ENCODE peak calls at places on chromosomes 2 and 18, in seven cellular contexts. E is GM23248; G is body of pancreas; J is suprapubic skin; M is mesendoderm; B is CD4-positive, CD25-positive, alpha-beta regulatory T cell; D is psoas muscle. H is an unnamed sample.

GRCh38 chr2:209525336-209525735 is 101.5 kb downstream of the MAP2 start:
- DNase-seq in E (peak; percentile 23), G (no peak), J (no peak), M (no peak), B (no peak), D (no peak), H (no peak)

GRCh38 chr18:24427484-24427883 is 1.0 kb downstream of the IMPACT start:
- DNase-seq in E (peak; percentile 51), G (no peak), J (no peak), M (peak; percentile 46), B (no peak), D (no peak), H (no peak)

GRCh38 chr2:189153608-189154007 is 26.0 kb downstream of the COL5A2 start:
- DNase-seq in E (peak; percentile 63), G (no peak), J (no peak), M (no peak), B (no peak), D (no peak), H (no peak)

GRCh38 chr18:24344509-24344908 is 53.1 kb downstream of the OSBPL1A start:
- DNase-seq in E (no peak), G (no peak), J (no peak), M (no peak), B (no peak), D (no peak), H (no peak)

GRCh38 chr18:46958209-46958608 is 40.8 kb downstream of the KATNAL2 start:
- DNase-seq in E (no peak), G (no peak), J (no peak), M (no peak), B (no peak), D (no peak), H (no peak)

GRCh38 chr2:84697895-84698294 is 181.6 kb downstream of the DNAH6 start:
- DNase-seq in E (peak; percentile 7), G (no peak), J (no peak), M (peak; percentile 73), B (no peak), D (no peak), H (no peak)

GRCh38 chr2:8310557-8311455 is 371.1 kb upstream of the ID2 start:
- DNase-seq in E (no peak), G (no peak), J (no peak), M (no peak), B (no peak), D (no peak), H (no peak)

GRCh38 chr18:54608008-54608642 is 17.1 kb downstream of the DYNAP start:
- DNase-seq in E (peak; percentile 19), G (no peak), J (no peak), M (no peak), B (no peak), D (no peak), H (no peak)

GRCh38 chr2:215536476-215536875 is 100.6 kb upstream of the FN1 start:
- DNase-seq in E (peak; percentile 87), G (no peak), J (no peak), M (no peak), B (no peak), D (no peak), H (peak; percentile 70)

GRCh38 chr2:55165567-55165966 is 66.5 kb downstream of the CLHC1 start:
- DNase-seq in E (peak; percentile 89), G (no peak), J (no peak), M (no peak), B (no peak), D (no peak), H (no peak)

GRCh38 chr18:79608069-79608468 is 71.5 kb upstream of the CTDP1 start:
- DNase-seq in E (peak; percentile 33), G (no peak), J (peak; percentile 43), M (no peak), B (no peak), D (peak; percentile 19), H (no peak)

GRCh38 chr2:68925298-68925885 is 27.3 kb downstream of the GKN2 start:
- DNase-seq in E (peak; percentile 62), G (peak; percentile 59), J (no peak), M (peak; percentile 62), B (peak; percentile 52), D (no peak), H (no peak)

GRCh38 chr2:140542627-140543026 is 1588.2 kb downstream of the LRP1B start:
- DNase-seq in E (no peak), G (no peak), J (no peak), M (no peak), B (no peak), D (no peak), H (no peak)

GRCh38 chr2:210132239-210132638 is 39.0 kb downstream of the KANSL1L start:
- DNase-seq in E (no peak), G (no peak), J (no peak), M (no peak), B (no peak), D (no peak), H (no peak)

GRCh38 chr2:58973831-58974281 is 732.7 kb upstream of the FANCL start:
- DNase-seq in E (no peak), G (no peak), J (no peak), M (peak; percentile 72), B (no peak), D (no peak), H (no peak)

GRCh38 chr18:77811510-77811909 is 561.9 kb downstream of the GALR1 start:
- DNase-seq in E (no peak), G (no peak), J (no peak), M (no peak), B (no peak), D (no peak), H (no peak)

GRCh38 chr18:51861041-51861440 is 479.0 kb upstream of the DCC start:
- DNase-seq in E (no peak), G (no peak), J (no peak), M (no peak), B (no peak), D (no peak), H (no peak)

GRCh38 chr2:16725549-16725948 is 59.9 kb upstream of the CYRIA start:
- DNase-seq in E (no peak), G (no peak), J (no peak), M (peak; percentile 37), B (no peak), D (no peak), H (no peak)

GRCh38 chr2:165793779-165794519 is at the start of gene GALNT3:
- DNase-seq in E (peak; percentile 40), G (peak; percentile 96), J (peak; percentile 75), M (peak; percentile 91), B (peak; percentile 22), D (peak; percentile 53), H (no peak)

GRCh38 chr2:20574930-20575329 is 76.0 kb downstream of the HS1BP3 start:
- DNase-seq in E (no peak), G (no peak), J (no peak), M (no peak), B (no peak), D (no peak), H (no peak)

GRCh38 chr2:45237850-45238542 is 228.7 kb upstream of the SIX2 start:
- DNase-seq in E (peak; percentile 97), G (no peak), J (no peak), M (no peak), B (no peak), D (peak; percentile 89), H (peak; percentile 85)

GRCh38 chr2:112004246-112004645 is 50.8 kb upstream of the TMEM87B start:
- DNase-seq in E (no peak), G (no peak), J (peak; percentile 66), M (no peak), B (no peak), D (peak; percentile 62), H (no peak)

GRCh38 chr2:232680006-232680405 is 17.1 kb upstream of the GIGYF2 start:
- DNase-seq in E (no peak), G (no peak), J (no peak), M (no peak), B (no peak), D (no peak), H (no peak)
- H3K4me1 ChIP-seq in E (no peaks in the 10 kb centered on the region), G (no peaks in the 10 kb centered on the region), J (no peaks in the 10 kb centered on the region), M (no peaks in the 10 kb centered on the region), B (no peaks in the 10 kb centered on the region), D (no peaks in the 10 kb centered on the region), H (no peaks in the 10 kb centered on the region)

DNA sequence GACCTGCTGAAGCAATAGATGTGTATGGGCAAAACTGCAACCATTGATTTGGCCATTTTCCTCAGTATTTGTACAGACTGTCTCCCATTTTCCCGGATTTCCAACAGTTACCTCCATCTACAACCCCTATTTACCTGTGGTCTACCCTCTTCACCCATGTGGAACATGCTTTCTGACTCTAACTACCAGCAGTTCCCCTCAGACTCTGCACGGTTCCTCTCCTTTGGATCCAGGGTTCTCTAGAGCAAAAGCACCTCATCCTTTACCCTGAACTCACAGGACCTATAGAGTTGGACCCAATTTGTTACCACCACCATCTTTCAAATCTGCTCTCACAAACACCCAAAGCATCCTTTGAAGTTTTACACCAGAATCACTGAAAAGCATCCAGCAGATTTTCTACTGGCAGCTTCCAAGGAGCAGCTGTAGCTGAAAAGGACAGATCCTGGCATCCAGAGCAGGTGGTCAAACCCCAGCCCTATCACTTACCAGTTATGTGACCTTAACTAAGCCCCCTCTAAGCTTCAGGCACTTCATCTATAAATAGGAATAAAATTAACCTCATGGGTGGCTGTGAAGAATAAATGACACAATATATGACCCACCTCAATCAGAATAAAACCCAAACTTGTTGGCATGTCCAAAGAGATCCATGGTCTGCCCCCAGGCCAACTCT is 15.3 kb downstream of the CYTIP start:
- DNase-seq in E (no peak), G (no peak), J (no peak), M (no peak), B (no peak), D (no peak), H (no peak)
- H3K4me1 ChIP-seq in E (peaks cover 6% of the 10 kb centered on the region), G (peaks cover 10% of the 10 kb centered on the region), J (peaks cover 5% of the 10 kb centered on the region), M (no peaks in the 10 kb centered on the region), B (peaks cover 52% of the 10 kb centered on the region), D (no peaks in the 10 kb centered on the region), H (peaks cover 6% of the 10 kb centered on the region)

DNA sequence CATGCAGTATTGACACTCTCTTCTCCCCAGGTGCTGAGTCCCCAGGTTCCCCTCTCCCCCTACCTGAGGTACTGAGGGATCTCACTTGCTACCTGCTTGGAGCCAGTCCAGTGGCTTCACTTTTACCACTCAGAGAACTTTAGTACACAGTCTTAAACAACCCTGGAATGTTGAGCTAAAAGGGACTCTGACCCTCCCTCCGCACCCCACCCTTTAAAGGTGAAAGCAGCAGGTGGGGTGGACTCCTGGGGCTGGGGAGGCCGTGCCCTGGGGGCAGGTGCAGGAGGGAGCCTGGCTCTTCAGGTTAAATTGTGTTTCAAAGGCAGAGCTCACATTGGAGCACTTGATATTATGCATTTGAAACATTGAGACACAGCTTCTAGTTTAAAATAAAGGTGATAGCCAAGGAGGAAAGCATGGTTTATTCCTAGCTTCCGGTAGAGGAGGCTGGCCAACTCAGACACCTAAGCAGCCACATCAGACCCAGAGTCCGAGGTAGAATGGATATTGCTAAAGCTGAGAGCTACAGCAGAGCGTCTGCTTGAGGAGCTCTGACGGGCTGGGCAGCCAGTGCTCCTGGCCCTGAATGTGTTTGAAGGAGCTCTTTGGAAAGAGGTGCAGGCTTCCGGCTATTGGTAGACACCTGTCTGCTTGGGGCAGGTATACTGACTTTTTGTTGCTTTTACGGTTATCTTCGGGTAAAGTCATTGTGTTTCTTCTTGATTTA is 196.4 kb downstream of the AGAP1 start:
- DNase-seq in E (no peak), G (no peak), J (no peak), M (no peak), B (no peak), D (no peak), H (no peak)
- H3K4me1 ChIP-seq in E (no peaks in the 10 kb centered on the region), G (peaks cover 13% of the 10 kb centered on the region), J (peaks cover 22% of the 10 kb centered on the region), M (no peaks in the 10 kb centered on the region), B (no peaks in the 10 kb centered on the region), D (peaks cover 35% of the 10 kb centered on the region), H (no peaks in the 10 kb centered on the region)

DNA sequence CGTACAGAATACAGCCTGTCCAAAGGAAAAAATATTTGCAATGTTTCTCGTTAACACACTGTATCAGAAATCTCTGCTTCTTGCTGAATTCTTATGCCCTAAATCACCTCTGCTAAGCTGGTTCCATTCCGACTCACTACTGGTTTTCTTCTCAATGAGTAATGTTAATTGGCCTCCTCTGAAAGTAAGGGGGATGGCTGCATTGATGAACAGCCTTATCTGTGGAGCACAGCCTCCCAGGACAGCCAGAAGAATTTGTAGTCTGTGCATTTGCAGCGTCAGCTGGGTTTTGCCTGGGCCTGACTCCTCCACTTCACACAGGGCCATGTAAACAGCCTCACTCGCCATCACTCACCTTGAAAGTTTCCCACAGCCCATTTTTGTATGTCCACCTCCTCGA is 127.7 kb downstream of the RNF152 start:
- DNase-seq in E (peak; percentile 76), G (no peak), J (no peak), M (peak; percentile 47), B (no peak), D (no peak), H (no peak)
- H3K4me1 ChIP-seq in E (peaks cover 16% of the 10 kb centered on the region), G (peaks cover under 1% of the 10 kb centered on the region), J (no peaks in the 10 kb centered on the region), M (no peaks in the 10 kb centered on the region), B (no peaks in the 10 kb centered on the region), D (no peaks in the 10 kb centered on the region), H (peaks cover 5% of the 10 kb centered on the region)

H was measured in SJSA1.